ENCODE peak calls at places on chromosomes 2 and 18, in four cellular contexts. One of them, this sample, is unnamed.

GRCh38 chr18:79848579-79849327 is 51.0 kb downstream of the KCNG2 start:
- DNase-seq in GM10248: peak
- DNase-seq in ACHN: no peak
- DNase-seq in HAP-1: no peak
- DNase-seq in this sample: no peak

GRCh38 chr2:57460875-57461274 is 585.7 kb upstream of the VRK2 start:
- DNase-seq in GM10248: no peak
- DNase-seq in ACHN: no peak
- DNase-seq in HAP-1: no peak
- DNase-seq in this sample: no peak

GRCh38 chr2:55519908-55520885 is 679 bp downstream of the CFAP36 start:
- DNase-seq in ACHN: peak
- DNase-seq in GM10248: peak
- DNase-seq in HAP-1: peak
- DNase-seq in this sample: peak

GRCh38 chr18:36185157-36185556 is 2.1 kb upstream of the MOCOS start:
- DNase-seq in GM10248: no peak
- DNase-seq in HAP-1: no peak
- DNase-seq in ACHN: no peak
- DNase-seq in this sample: no peak

GRCh38 chr18:79241755-79242154 is 154.0 kb upstream of the NFATC1 start:
- DNase-seq in HAP-1: no peak
- DNase-seq in ACHN: no peak
- DNase-seq in GM10248: no peak
- DNase-seq in this sample: no peak

GRCh38 chr18:9988665-9989064 is 74.8 kb downstream of the VAPA start:
- DNase-seq in GM10248: no peak
- DNase-seq in ACHN: no peak
- DNase-seq in HAP-1: no peak
- DNase-seq in this sample: no peak

GRCh38 chr2:177869209-177869608 is 203.4 kb downstream of the PDE11A start:
- DNase-seq in ACHN: no peak
- DNase-seq in GM10248: no peak
- DNase-seq in HAP-1: no peak
- DNase-seq in this sample: no peak

GRCh38 chr2:104853926-104854506 is at the start of gene POU3F3:
- DNase-seq in GM10248: peak
- DNase-seq in ACHN: peak
- DNase-seq in HAP-1: peak
- DNase-seq in this sample: peak

GRCh38 chr2:159744363-159744762 is 32.1 kb downstream of the MARCHF7 start:
- DNase-seq in ACHN: peak
- DNase-seq in GM10248: no peak
- DNase-seq in HAP-1: no peak
- DNase-seq in this sample: no peak

GRCh38 chr2:1551905-1552304 is 138.6 kb downstream of the TPO start:
- DNase-seq in HAP-1: no peak
- DNase-seq in ACHN: no peak
- DNase-seq in GM10248: no peak
- DNase-seq in this sample: no peak

GRCh38 chr18:42053188-42053781 is 98.3 kb downstream of the PIK3C3 start:
- DNase-seq in GM10248: peak
- DNase-seq in HAP-1: peak
- DNase-seq in ACHN: peak
- DNase-seq in this sample: peak

GRCh38 chr2:206361407-206362045 is 81.8 kb upstream of the ADAM23 start:
- DNase-seq in GM10248: peak
- DNase-seq in HAP-1: no peak
- DNase-seq in ACHN: no peak
- DNase-seq in this sample: no peak

GRCh38 chr2:196535742-196536141 is 103.8 kb upstream of the CCDC150 start:
- DNase-seq in ACHN: peak
- DNase-seq in GM10248: no peak
- DNase-seq in HAP-1: no peak
- DNase-seq in this sample: no peak

GRCh38 chr2:60394467-60394866 is 159.0 kb downstream of the BCL11A start:
- DNase-seq in GM10248: no peak
- DNase-seq in ACHN: no peak
- DNase-seq in HAP-1: no peak
- DNase-seq in this sample: no peak

GRCh38 chr2:23249348-23249747 is 135.6 kb upstream of the KLHL29 start:
- DNase-seq in HAP-1: no peak
- DNase-seq in GM10248: no peak
- DNase-seq in ACHN: no peak
- DNase-seq in this sample: no peak

GRCh38 chr2:146992057-146992456 is 852.8 kb upstream of the ACVR2A start:
- DNase-seq in ACHN: no peak
- DNase-seq in GM10248: no peak
- DNase-seq in HAP-1: no peak
- DNase-seq in this sample: no peak

GRCh38 chr2:195542067-195542466 is 115.0 kb upstream of the SLC39A10 start:
- DNase-seq in ACHN: no peak
- DNase-seq in HAP-1: no peak
- DNase-seq in GM10248: no peak
- DNase-seq in this sample: no peak

GRCh38 chr2:58240595-58240937 is 559 bp downstream of the FANCL start:
- DNase-seq in ACHN: no peak
- DNase-seq in GM10248: no peak
- DNase-seq in HAP-1: no peak
- DNase-seq in this sample: no peak

GRCh38 chr2:95207111-95207961 is at the start of gene ZNF892:
- DNase-seq in GM10248: peak
- DNase-seq in HAP-1: peak
- DNase-seq in ACHN: peak
- DNase-seq in this sample: peak

GRCh38 chr2:18187214-18187613 is 308.7 kb downstream of the KCNS3 start:
- DNase-seq in GM10248: no peak
- DNase-seq in HAP-1: no peak
- DNase-seq in ACHN: no peak
- DNase-seq in this sample: no peak

GRCh38 chr2:7765236-7765635 is 848.0 kb downstream of the RNF144A start:
- DNase-seq in HAP-1: no peak
- DNase-seq in GM10248: no peak
- DNase-seq in ACHN: no peak
- DNase-seq in this sample: no peak

GRCh38 chr2:104701471-104701911 is 152.4 kb upstream of the POU3F3 start:
- DNase-seq in ACHN: no peak
- DNase-seq in HAP-1: no peak
- DNase-seq in GM10248: no peak
- DNase-seq in this sample: no peak

GRCh38 chr2:20224716-20225293 is at the start of gene SDC1:
- DNase-seq in ACHN: peak
- DNase-seq in HAP-1: peak
- DNase-seq in GM10248: no peak
- DNase-seq in this sample: peak

GRCh38 chr2:117979911-117980341 is 33.9 kb downstream of the CCDC93 start:
- DNase-seq in ACHN: no peak
- DNase-seq in HAP-1: no peak
- DNase-seq in GM10248: no peak
- DNase-seq in this sample: no peak

GRCh38 chr2:101152195-101153076 is 1.3 kb upstream of the TBC1D8 start:
- DNase-seq in HAP-1: no peak
- DNase-seq in ACHN: peak
- DNase-seq in GM10248: peak
- DNase-seq in this sample: peak

GRCh38 chr2:199704358-199705238 is 146.4 kb downstream of the FTCDNL1 start:
- DNase-seq in ACHN: peak
- DNase-seq in GM10248: peak
- DNase-seq in HAP-1: peak
- DNase-seq in this sample: peak

GRCh38 chr2:113203901-113204519 is 30.2 kb downstream of the PSD4 start:
- DNase-seq in GM10248: peak
- DNase-seq in ACHN: peak
- DNase-seq in HAP-1: peak
- DNase-seq in this sample: peak

GRCh38 chr2:48249093-48249492 is 280.9 kb upstream of the STON1 start:
- DNase-seq in HAP-1: no peak
- DNase-seq in GM10248: no peak
- DNase-seq in ACHN: no peak
- DNase-seq in this sample: no peak

GRCh38 chr2:160394153-160394552 is 99.5 kb downstream of the RBMS1 start:
- DNase-seq in ACHN: no peak
- DNase-seq in GM10248: peak
- DNase-seq in HAP-1: no peak
- DNase-seq in this sample: no peak

GRCh38 chr2:58448065-58448507 is 207.0 kb upstream of the FANCL start:
- DNase-seq in ACHN: peak
- DNase-seq in GM10248: peak
- DNase-seq in HAP-1: peak
- DNase-seq in this sample: peak

GRCh38 chr2:4628931-4629565 is 925.7 kb downstream of the DCDC2C start:
- DNase-seq in ACHN: no peak
- DNase-seq in HAP-1: no peak
- DNase-seq in GM10248: no peak
- DNase-seq in this sample: no peak

GRCh38 chr2:224101820-224102630 is 62.9 kb upstream of the SERPINE2 start:
- DNase-seq in ACHN: no peak
- DNase-seq in GM10248: no peak
- DNase-seq in HAP-1: no peak
- DNase-seq in this sample: no peak

GRCh38 chr2:96831679-96832078 is 12.1 kb downstream of the ANKRD23 start:
- DNase-seq in HAP-1: no peak
- DNase-seq in GM10248: no peak
- DNase-seq in ACHN: no peak
- DNase-seq in this sample: no peak

GRCh38 chr18:23229472-23229871 is 94.2 kb downstream of the CABLES1 start:
- DNase-seq in ACHN: no peak
- DNase-seq in GM10248: no peak
- DNase-seq in HAP-1: no peak
- DNase-seq in this sample: no peak

GRCh38 chr2:126811101-126811500 is 87.6 kb upstream of the TEX51 start:
- DNase-seq in HAP-1: no peak
- DNase-seq in ACHN: no peak
- DNase-seq in GM10248: no peak
- DNase-seq in this sample: no peak

GRCh38 chr2:204452464-204453023 is 92.7 kb upstream of the PARD3B start:
- DNase-seq in GM10248: no peak
- DNase-seq in HAP-1: peak
- DNase-seq in ACHN: peak
- DNase-seq in this sample: peak

GRCh38 chr2:233817995-233818638 is 36.2 kb downstream of the HJURP start:
- DNase-seq in GM10248: no peak
- DNase-seq in ACHN: no peak
- DNase-seq in HAP-1: peak
- DNase-seq in this sample: peak

GRCh38 chr2:99878951-99879350 is 263.4 kb downstream of the AFF3 start:
- DNase-seq in HAP-1: no peak
- DNase-seq in GM10248: no peak
- DNase-seq in ACHN: peak
- DNase-seq in this sample: no peak